ENCODE peak calls at places on chromosomes 7 and 10, in nine cellular contexts. E is lower lobe of right lung; T is hepatocyte; V is HEK293T; S is CD8-positive, alpha-beta memory T cell; G is globus pallidus; J is bronchial epithelial cell; O is memory B cell; I is foreskin melanocyte. H is an unnamed sample.

GRCh38 chr7:2628891-2629290 is 2.9 kb upstream of the TTYH3 start:
- DNase-seq in T (no peak), E (no peak), G (no peak), V (no peak), I (no peak), S (no peak), O (no peak), J (no peak), H (no peak)

GRCh38 chr7:32515890-32516550 is 20.7 kb downstream of the AVL9 start:
- DNase-seq in G (no peak), O (no peak), E (no peak), V (no peak), J (peak; percentile 49), I (no peak), T (peak; percentile 38), S (no peak), H (no peak)

GRCh38 chr7:135714534-135715009 is 13.4 kb downstream of the SLC13A4 start:
- DNase-seq in V (peak; percentile 76), J (peak; percentile 63), E (no peak), T (peak; percentile 12), S (no peak), O (no peak), G (no peak), I (peak; percentile 32), H (no peak)

GRCh38 chr10:52351911-52352310 is 37.8 kb downstream of the DKK1 start:
- DNase-seq in S (no peak), E (no peak), I (no peak), O (no peak), G (no peak), T (no peak), J (no peak), V (no peak), H (no peak)

GRCh38 chr7:21758286-21758685 is 187.4 kb downstream of the CDCA7L start:
- DNase-seq in E (no peak), O (no peak), T (peak; percentile 28), G (no peak), V (no peak), S (no peak), I (no peak), J (no peak), H (no peak)

GRCh38 chr10:123103944-123104343 is 31.8 kb upstream of the HMX3 start:
- DNase-seq in V (no peak), O (no peak), G (no peak), J (peak; percentile 48), I (no peak), T (no peak), E (no peak), S (no peak), H (no peak)

GRCh38 chr10:131271195-131271880 is 40.2 kb downstream of the TCERG1L start:
- DNase-seq in I (no peak), J (no peak), V (no peak), O (no peak), G (no peak), T (no peak), E (no peak), S (no peak), H (no peak)

GRCh38 chr7:132353902-132354301 is 222.4 kb downstream of the PLXNA4 start:
- DNase-seq in J (no peak), E (no peak), O (no peak), S (no peak), I (no peak), V (no peak), T (no peak), G (no peak), H (no peak)

GRCh38 chr7:142556745-142557144 is 192.5 kb upstream of the PRSS1 start:
- DNase-seq in T (peak; percentile 65), J (peak; percentile 97), G (no peak), S (no peak), I (peak; percentile 59), V (peak; percentile 39), E (no peak), O (no peak), H (no peak)

GRCh38 chr7:113730309-113730955 is 188.4 kb downstream of the PPP1R3A start:
- DNase-seq in E (no peak), G (no peak), T (no peak), I (peak; percentile 87), V (no peak), J (peak; percentile 86), S (no peak), O (no peak), H (no peak)

GRCh38 chr10:17109475-17110207 is 20.0 kb downstream of the CUBN start:
- DNase-seq in J (peak; percentile 65), V (no peak), I (peak; percentile 38), G (no peak), T (no peak), E (no peak), O (no peak), S (no peak), H (no peak)

GRCh38 chr7:142436601-142437000 is 178.7 kb upstream of the PRSS58 start:
- DNase-seq in V (peak; percentile 56), G (no peak), J (no peak), E (no peak), T (no peak), O (no peak), I (no peak), S (no peak), H (no peak)

GRCh38 chr10:123385508-123385907 is 231.3 kb downstream of the BUB3 start:
- DNase-seq in J (no peak), S (no peak), T (no peak), I (no peak), V (no peak), O (no peak), G (no peak), E (no peak), H (no peak)

GRCh38 chr10:124221356-124222297 is 128.2 kb upstream of the CHST15 start:
- DNase-seq in I (no peak), S (no peak), E (no peak), V (no peak), T (no peak), O (no peak), J (peak; percentile 32), G (no peak), H (no peak)

GRCh38 chr10:116147162-116147906 is 125.7 kb downstream of the GFRA1 start:
- DNase-seq in V (no peak), T (no peak), S (no peak), G (no peak), E (no peak), J (no peak), O (no peak), I (no peak), H (no peak)

GRCh38 chr10:569961-570630 is 119.4 kb downstream of the DIP2C start:
- DNase-seq in G (no peak), V (no peak), O (no peak), S (no peak), I (no peak), T (no peak), E (no peak), J (no peak), H (no peak)

GRCh38 chr7:621572-622285 is 102.1 kb upstream of the PDGFA start:
- DNase-seq in G (no peak), T (peak; percentile 65), I (no peak), J (no peak), E (no peak), V (no peak), S (no peak), O (no peak), H (no peak)

GRCh38 chr7:47370461-47371042 is 211.4 kb downstream of the TNS3 start:
- DNase-seq in E (no peak), T (no peak), O (no peak), I (no peak), J (peak; percentile 56), S (no peak), V (no peak), G (no peak), H (no peak)

GRCh38 chr10:100742067-100742771 is 3.2 kb upstream of the PAX2 start:
- DNase-seq in V (no peak), I (no peak), J (no peak), S (no peak), E (no peak), G (no peak), O (no peak), T (no peak), H (no peak)

GRCh38 chr10:59724098-59724938 is 14.7 kb upstream of the SLC16A9 start:
- DNase-seq in V (no peak), O (no peak), I (no peak), G (no peak), S (no peak), T (no peak), J (no peak), E (no peak), H (no peak)

GRCh38 chr10:90920986-90921643 is at the start of gene ANKRD1:
- DNase-seq in I (no peak), O (no peak), G (no peak), J (peak; percentile 95), S (no peak), V (peak; percentile 16), E (no peak), T (peak; percentile 79), H (no peak)